ENCODE peak calls at places on chromosomes 11 and 22, in six cellular contexts. O, H, A, U, Q and M are unnamed samples.

GRCh38 chr11:6925636-6926207 is 504 bp upstream of the ZNF215 start:
- DNase-seq in O (peak), H (peak), A (peak), U (peak), Q (no peak), M (peak)

GRCh38 chr22:26487996-26488395 is 4.3 kb downstream of the SRRD start:
- DNase-seq in O (no peak), H (no peak), A (no peak), U (no peak), Q (no peak), M (no peak)

GRCh38 chr22:20972014-20972797 is 5.2 kb downstream of the AIFM3 start:
- DNase-seq in O (no peak), H (no peak), A (no peak), U (no peak), Q (no peak), M (no peak)

GRCh38 chr11:13327421-13327820 is 49.8 kb downstream of the BMAL1 start:
- DNase-seq in O (no peak), H (no peak), A (no peak), U (no peak), Q (no peak), M (no peak)

GRCh38 chr11:3037041-3037944 is 19.9 kb downstream of the CARS1 start:
- DNase-seq in O (peak), H (peak), A (peak), U (peak), Q (peak), M (peak)

GRCh38 chr11:1054143-1055108 is 17.9 kb upstream of the MUC6 start:
- DNase-seq in O (no peak), H (no peak), A (peak), U (no peak), Q (no peak), M (peak)

GRCh38 chr11:68261749-68262543 is 9.8 kb downstream of the C11orf24 start:
- DNase-seq in O (no peak), H (no peak), A (no peak), U (no peak), Q (no peak), M (no peak)

GRCh38 chr22:22486132-22486899 is 22.2 kb downstream of the ZNF280B start:
- DNase-seq in O (no peak), H (no peak), A (no peak), U (no peak), Q (no peak), M (no peak)

GRCh38 chr22:22657712-22658111 is 13.3 kb downstream of the GGTLC2 start:
- DNase-seq in O (no peak), H (no peak), A (no peak), U (no peak), Q (no peak), M (no peak)

GRCh38 chr22:33831207-33831606 is 89.1 kb downstream of the LARGE1 start:
- DNase-seq in O (no peak), H (no peak), A (no peak), U (no peak), Q (no peak), M (no peak)

GRCh38 chr22:23086787-23087186 is 16.5 kb downstream of the GNAZ start:
- DNase-seq in O (no peak), H (no peak), A (no peak), U (no peak), Q (no peak), M (no peak)

GRCh38 chr22:36184433-36185035 is 17.1 kb downstream of the APOL4 start:
- DNase-seq in O (no peak), H (peak), A (peak), U (no peak), Q (no peak), M (no peak)

GRCh38 chr22:42076764-42077485 is 2.6 kb upstream of the SMDT1 start:
- DNase-seq in O (no peak), H (no peak), A (no peak), U (no peak), Q (no peak), M (no peak)

GRCh38 chr11:116499396-116500001 is 273.3 kb downstream of the BUD13 start:
- DNase-seq in O (peak), H (peak), A (peak), U (peak), Q (no peak), M (peak)

GRCh38 chr11:15911377-15912044 is 444.8 kb downstream of the SOX6 start:
- DNase-seq in O (no peak), H (no peak), A (peak), U (peak), Q (peak), M (no peak)

GRCh38 chr11:29432719-29433325 is 584.0 kb downstream of the KCNA4 start:
- DNase-seq in O (peak), H (no peak), A (peak), U (peak), Q (no peak), M (peak)

GRCh38 chr11:6587360-6587953 is 16.0 kb downstream of the RRP8 start:
- DNase-seq in O (no peak), H (no peak), A (no peak), U (no peak), Q (no peak), M (no peak)

GRCh38 chr11:57314221-57314973 is 10.4 kb downstream of the TNKS1BP1 start:
- DNase-seq in O (no peak), H (no peak), A (no peak), U (no peak), Q (no peak), M (peak)

GRCh38 chr11:8408151-8408930 is 144.7 kb upstream of the LMO1 start:
- DNase-seq in O (no peak), H (no peak), A (no peak), U (no peak), Q (no peak), M (no peak)

GRCh38 chr22:47215851-47216250 is 453.4 kb downstream of the TBC1D22A start:
- DNase-seq in O (no peak), H (no peak), A (no peak), U (no peak), Q (no peak), M (no peak)

GRCh38 chr11:126748097-126748756 is 252.3 kb downstream of the KIRREL3 start:
- DNase-seq in O (no peak), H (no peak), A (no peak), U (no peak), Q (no peak), M (no peak)

GRCh38 chr11:83572521-83572920 is 286.4 kb upstream of the CCDC90B start:
- DNase-seq in O (no peak), H (no peak), A (no peak), U (no peak), Q (no peak), M (no peak)

GRCh38 chr11:31802990-31803812 is 7.9 kb downstream of the PAX6 start:
- DNase-seq in O (peak), H (peak), A (no peak), U (no peak), Q (no peak), M (peak)

GRCh38 chr11:16011396-16011795 is 344.9 kb downstream of the SOX6 start:
- DNase-seq in O (no peak), H (no peak), A (no peak), U (no peak), Q (no peak), M (no peak)

GRCh38 chr11:111634981-111635705 is 32.9 kb downstream of the SIK2 start:
- DNase-seq in O (no peak), H (peak), A (peak), U (no peak), Q (no peak), M (no peak)

GRCh38 chr22:20591660-20592310 is 84.4 kb downstream of the MED15 start:
- DNase-seq in O (no peak), H (no peak), A (peak), U (no peak), Q (peak), M (peak)

GRCh38 chr11:72962717-72963116 is 148.5 kb downstream of the ATG16L2 start:
- DNase-seq in O (no peak), H (no peak), A (no peak), U (no peak), Q (no peak), M (no peak)
- H3K4me3 ChIP-seq in O (no peak), H (no peak), A (no peak), U (no peak), Q (no peak), M (no peak)

DNA sequence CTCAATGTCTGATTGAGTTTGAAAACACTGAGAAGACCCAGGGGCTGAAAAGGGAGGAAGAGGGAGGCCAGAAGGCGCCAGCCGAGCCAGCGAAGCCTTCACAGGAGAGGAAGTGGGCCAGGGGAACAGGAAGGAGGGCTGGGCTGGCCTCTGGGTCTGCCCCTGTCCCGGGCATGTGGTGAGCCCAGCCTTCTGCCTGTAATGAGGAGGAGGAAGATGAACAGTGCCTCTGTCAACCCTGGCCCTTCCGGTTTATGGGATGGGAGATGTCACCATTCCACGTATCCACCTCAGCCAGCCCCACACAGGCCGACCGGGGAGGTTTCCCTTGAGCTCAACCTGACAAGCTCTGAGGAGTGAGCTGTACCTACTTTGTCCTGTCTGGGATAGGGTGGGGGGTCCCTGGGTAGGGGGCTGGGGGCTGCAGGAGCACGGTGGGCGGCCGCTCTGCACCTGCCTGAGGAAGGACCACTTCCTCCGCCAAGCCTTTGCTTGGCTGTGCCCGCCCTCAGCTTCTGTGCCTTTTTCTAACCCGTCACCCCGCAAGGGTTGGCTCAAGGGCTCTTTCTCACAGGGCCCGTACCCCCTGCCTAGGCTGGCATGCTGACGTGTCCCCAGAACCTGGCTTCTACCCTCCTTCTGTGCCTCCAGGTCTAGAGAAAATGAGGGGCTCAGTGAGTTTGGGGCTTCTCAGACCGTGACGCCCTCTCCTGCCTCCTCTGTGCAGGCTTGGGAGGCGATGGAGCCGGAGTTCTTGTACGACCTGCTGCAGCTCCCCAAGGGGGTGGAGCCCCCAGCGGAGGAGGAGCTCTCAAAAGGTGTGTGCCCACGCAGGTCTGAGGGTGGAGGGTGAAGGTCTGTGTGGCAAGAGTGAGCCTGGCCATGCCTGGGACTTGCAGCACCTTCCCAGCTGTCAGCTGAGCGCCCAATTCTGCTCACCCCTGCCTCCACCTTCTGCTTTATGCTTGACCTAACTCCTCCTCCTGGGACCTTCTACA is 2.2 kb downstream of the PARVG start:
- DNase-seq in O (peak), H (no peak), A (no peak), U (no peak), Q (no peak), M (no peak)
- H3K4me3 ChIP-seq in O (peak), H (no peak), A (no peak), U (no peak), Q (no peak), M (no peak)

GRCh38 chr11:19239039-19239438 is 1.7 kb downstream of the E2F8 start:
- DNase-seq in O (peak), H (no peak), A (no peak), U (no peak), Q (no peak), M (no peak)
- H3K4me3 ChIP-seq in O (peak), H (no peak), A (no peak), U (no peak), Q (no peak), M (no peak)

GRCh38 chr11:65428578-65429068 is 6.0 kb downstream of the NEAT1 start:
- DNase-seq in O (peak), H (no peak), A (peak), U (peak), Q (no peak), M (no peak)
- H3K4me3 ChIP-seq in O (peak), H (peak), A (peak), U (no peak), Q (peak), M (no peak)

DNA sequence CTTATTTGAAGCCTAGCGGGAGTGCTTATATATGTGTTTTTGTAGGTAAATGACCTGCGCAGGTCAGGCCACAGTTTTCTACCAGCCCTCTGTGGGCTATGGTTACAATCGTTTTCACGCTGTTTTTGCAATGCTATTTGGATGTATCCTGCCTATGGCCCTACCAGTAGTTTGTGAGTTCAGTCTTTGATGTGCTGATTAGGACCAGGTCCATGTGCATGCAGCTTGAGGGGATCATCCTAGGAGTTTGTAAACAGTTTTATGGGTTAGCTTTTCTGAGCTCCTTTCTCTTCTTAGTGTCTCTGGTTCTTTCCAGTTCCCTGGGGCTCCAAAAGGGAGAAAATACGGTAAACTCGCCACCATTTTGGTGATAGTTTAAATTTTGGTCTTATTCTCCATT is 142.5 kb downstream of the LDLRAD3 start:
- DNase-seq in O (no peak), H (no peak), A (no peak), U (no peak), Q (no peak), M (peak)
- H3K4me3 ChIP-seq in O (no peak), H (no peak), A (no peak), U (no peak), Q (no peak), M (no peak)